ENCODE peak calls at places on chromosomes 11 and 22, in seven cellular contexts. A is kidney epithelial cell, K is stomach, V is GM13976, I is pancreas, O is RWPE1, S is tibial artery. B is an unnamed sample.

GRCh38 chr22:24937114-24937513 is 9.4 kb downstream of the LHFPL7 start:
- DNase-seq in S (no peak), V (no peak), O (no peak), I (no peak), K (no peak), A (no peak), B (no peak)

GRCh38 chr11:33742249-33742851 is 6.1 kb upstream of the CD59 start:
- DNase-seq in A (no peak), O (no peak), S (no peak), I (no peak), V (no peak), K (no peak), B (no peak)

GRCh38 chr11:130068986-130069683 is 559 bp upstream of the APLP2 start:
- DNase-seq in S (peak; percentile 83), A (peak; percentile 42), V (no peak), I (no peak), O (peak; percentile 80), K (peak; percentile 47), B (peak; percentile 51)

GRCh38 chr11:123470862-123471261 is 40.8 kb downstream of the GRAMD1B start:
- DNase-seq in K (no peak), S (no peak), A (no peak), V (no peak), O (no peak), I (no peak), B (no peak)

GRCh38 chr11:94574193-94574961 is 7.2 kb downstream of the PIWIL4 start:
- DNase-seq in I (no peak), S (no peak), V (no peak), O (no peak), A (no peak), K (no peak), B (peak; percentile 66)

GRCh38 chr11:93903989-93904388 is 53.6 kb upstream of the VSTM5 start:
- DNase-seq in I (no peak), O (no peak), S (no peak), V (no peak), A (no peak), K (no peak), B (no peak)

GRCh38 chr22:20243545-20244249 is 24.4 kb downstream of the RTN4R start:
- DNase-seq in S (no peak), O (peak; percentile 53), A (peak; percentile 19), I (no peak), V (peak; percentile 76), K (peak; percentile 35), B (no peak)

GRCh38 chr11:114200785-114201184 is 95.4 kb upstream of the NNMT start:
- DNase-seq in V (no peak), I (no peak), K (no peak), A (no peak), O (no peak), S (no peak), B (no peak)

GRCh38 chr11:114348200-114349191 is 51.8 kb downstream of the C11orf71 start:
- DNase-seq in I (peak; percentile 61), V (no peak), A (peak; percentile 28), O (peak; percentile 8), K (peak; percentile 47), S (peak; percentile 45), B (no peak)

GRCh38 chr11:10693509-10694071 is at the start of gene IRAG1:
- DNase-seq in A (no peak), I (no peak), K (peak; percentile 38), O (no peak), V (no peak), S (peak; percentile 70), B (no peak)

GRCh38 chr11:133918606-133919260 is 38.0 kb downstream of the IGSF9B start:
- DNase-seq in I (no peak), S (no peak), O (no peak), K (no peak), V (no peak), A (no peak), B (no peak)

GRCh38 chr11:76578655-76579046 is 91.9 kb downstream of the LRRC32 start:
- DNase-seq in V (no peak), O (no peak), S (peak; percentile 69), A (no peak), K (no peak), I (no peak), B (no peak)

GRCh38 chr11:72570893-72571741 is 103.1 kb downstream of the PDE2A start:
- DNase-seq in A (no peak), V (no peak), S (peak; percentile 19), I (no peak), K (peak; percentile 25), O (no peak), B (no peak)

GRCh38 chr11:72574046-72574445 is 100.2 kb downstream of the PDE2A start:
- DNase-seq in K (peak; percentile 10), V (peak; percentile 8), A (no peak), S (peak; percentile 13), I (no peak), O (no peak), B (no peak)

GRCh38 chr11:72575533-72576170 is 98.6 kb downstream of the PDE2A start:
- DNase-seq in A (no peak), I (no peak), O (no peak), V (no peak), K (no peak), S (peak; percentile 9), B (peak; percentile 34)

GRCh38 chr11:72574534-72575460 is 99.4 kb downstream of the PDE2A start:
- DNase-seq in S (peak; percentile 17), I (no peak), O (no peak), A (no peak), V (no peak), K (no peak), B (peak; percentile 12)

GRCh38 chr11:72573380-72573949 is 100.8 kb downstream of the PDE2A start:
- DNase-seq in A (no peak), V (peak; percentile 74), I (peak; percentile 25), K (no peak), S (peak; percentile 20), O (peak; percentile 76), B (no peak)
- TF ChIP-seq CTCF in A (peak; percentile 82), V (peak; percentile 60), I (peak; percentile 22), K (peak; percentile 66), S (peak; percentile 40), O (peak; percentile 63), B (peak; percentile 84)

GRCh38 chr11:57659669-57660068 is 2.1 kb downstream of the CLP1 start:
- DNase-seq in O (no peak), S (no peak), K (no peak), V (no peak), A (no peak), I (no peak), B (no peak)

GRCh38 chr11:57667065-57667714 is 724 bp upstream of the ZDHHC5 start:
- DNase-seq in A (peak; percentile 96), S (peak; percentile 99), V (peak; percentile 94), K (peak; percentile 97), O (peak; percentile 95), I (peak; percentile 95), B (peak; percentile 97)

GRCh38 chr11:57662893-57663292 is 5.0 kb upstream of the ZDHHC5 start:
- DNase-seq in S (no peak), A (no peak), O (no peak), K (no peak), I (no peak), V (no peak), B (no peak)

GRCh38 chr11:57667715-57668466 is at the start of gene ZDHHC5:
- DNase-seq in S (peak; percentile 99), K (peak; percentile 99), V (peak; percentile 98), A (peak; percentile 95), O (peak; percentile 99), I (peak; percentile 99), B (peak; percentile 99)

DNA sequence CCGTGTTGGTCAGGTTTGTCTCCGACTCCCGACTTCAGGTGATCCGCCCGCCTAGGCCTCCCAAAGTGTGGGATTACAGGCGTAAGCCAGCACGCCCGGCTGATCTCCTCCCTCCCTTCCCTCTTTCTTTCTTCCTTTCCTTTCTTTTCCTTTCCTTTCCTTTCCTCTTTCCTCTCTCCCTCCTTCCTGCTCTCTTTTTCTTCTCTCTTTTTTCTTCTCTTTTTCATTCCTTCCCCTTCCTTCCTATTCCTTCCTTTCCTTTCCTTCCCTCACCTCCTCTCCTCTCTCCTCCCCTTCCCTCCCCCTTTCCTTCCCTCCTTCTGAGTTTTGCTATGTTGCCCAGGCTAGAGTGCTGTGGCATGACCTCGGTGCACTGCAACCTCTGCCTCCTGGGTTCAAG is 3.9 kb upstream of the ZDHHC5 start:
- DNase-seq in S (no peak), O (no peak), I (no peak), V (no peak), K (no peak), A (no peak), B (no peak)
- TF ChIP-seq CTCF in S (no peak), O (no peak), I (no peak), V (no peak), K (no peak), A (no peak), B (no peak)

GRCh38 chr22:49534386-49534785 is 293.3 kb downstream of the BRD1 start:
- DNase-seq in K (no peak), V (no peak), O (no peak), S (peak; percentile 3), I (no peak), A (no peak), B (no peak)

GRCh38 chr22:49532831-49533802 is 294.6 kb downstream of the BRD1 start:
- DNase-seq in K (no peak), V (no peak), I (no peak), S (no peak), O (no peak), A (no peak), B (no peak)

GRCh38 chr22:49535126-49535525 is 292.5 kb downstream of the BRD1 start:
- DNase-seq in I (no peak), V (no peak), A (no peak), O (no peak), S (peak; percentile 7), K (no peak), B (no peak)

GRCh38 chr22:49535527-49536125 is 292.0 kb downstream of the BRD1 start:
- DNase-seq in A (no peak), S (peak; percentile 7), K (no peak), O (no peak), V (no peak), I (no peak), B (no peak)

DNA sequence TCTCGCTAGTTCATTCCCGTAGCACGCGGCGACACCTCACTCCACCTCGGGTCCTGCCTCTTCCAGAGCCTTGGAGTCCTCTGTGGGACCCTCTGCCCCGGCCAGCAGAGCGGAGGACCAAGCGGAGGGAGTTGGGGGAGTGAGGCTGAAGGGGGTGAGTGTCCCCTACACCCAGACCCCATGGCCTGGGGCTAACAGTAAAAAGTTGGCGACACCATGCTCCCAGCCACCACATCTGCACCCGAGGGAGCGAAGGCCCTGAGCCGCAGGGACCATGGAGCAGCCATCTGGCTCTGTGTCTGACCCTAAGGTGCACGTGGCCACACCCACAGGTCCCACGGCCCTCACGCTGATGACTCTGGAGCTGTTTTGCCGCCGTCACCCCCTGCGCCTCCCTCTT is 293.8 kb downstream of the BRD1 start:
- DNase-seq in I (no peak), O (no peak), A (no peak), K (no peak), S (peak; percentile 8), V (no peak), B (no peak)
- TF ChIP-seq CTCF in I (no peak), O (no peak), A (no peak), K (no peak), S (no peak), V (no peak), B (no peak)

DNA sequence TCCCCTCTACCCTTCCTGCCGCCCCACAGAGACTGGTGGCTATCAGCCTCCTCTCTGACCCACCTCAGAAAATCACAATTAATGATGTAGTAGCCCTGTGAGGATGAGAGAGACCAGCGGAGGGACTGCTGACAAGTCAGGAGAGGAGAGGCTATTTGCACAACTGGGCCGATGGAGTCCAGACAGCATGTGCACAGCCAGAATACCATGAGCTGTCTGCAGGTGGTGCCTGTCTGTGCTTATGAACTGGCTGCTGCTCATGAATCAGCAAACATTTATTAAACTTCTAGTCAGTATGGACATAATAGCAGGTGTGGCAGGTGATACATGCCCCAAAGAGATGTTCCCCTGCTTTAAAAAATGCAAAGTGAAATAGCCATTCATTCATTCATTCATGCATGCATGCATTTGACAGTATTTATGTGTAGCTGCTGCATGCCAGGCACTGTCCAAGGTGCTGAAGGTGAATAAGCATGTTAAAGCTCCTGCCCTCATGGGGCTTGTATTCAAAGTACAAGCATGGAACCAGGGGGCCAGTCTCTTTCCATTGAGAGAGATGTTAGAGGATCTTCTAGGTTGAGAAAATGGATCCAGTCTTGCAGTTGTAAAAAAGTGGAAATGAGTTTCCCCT is 141.3 kb downstream of the GRIK4 start:
- DNase-seq in V (no peak), K (no peak), S (no peak), I (no peak), A (no peak), O (no peak), B (no peak)
- TF ChIP-seq CTCF in V (no peak), K (no peak), S (no peak), I (no peak), A (no peak), O (no peak), B (no peak)

B was measured in CD14-positive monocyte.